ENCODE peak calls at places on chromosomes 1 and 21, in five cellular contexts. D, M, H, X and J are unnamed samples.

GRCh38 chr1:150406483-150406882 is 42.5 kb downstream of the RPRD2 start:
- DNase-seq in H (no peak), M (no peak), X (no peak), D (no peak), J (no peak)

GRCh38 chr1:94154989-94155388 is 34.0 kb upstream of the ABCA4 start:
- DNase-seq in X (no peak), D (no peak), H (no peak), M (no peak), J (no peak)

GRCh38 chr21:44092201-44092600 is 15.0 kb upstream of the PWP2 start:
- DNase-seq in D (no peak), H (no peak), M (no peak), X (no peak), J (no peak)

GRCh38 chr1:42935313-42935624 is 23.4 kb downstream of the SLC2A1 start:
- DNase-seq in D (no peak), H (no peak), M (no peak), X (no peak), J (no peak)

GRCh38 chr1:113205980-113206766 is 133.2 kb downstream of the LRIG2 start:
- DNase-seq in M (no peak), H (no peak), D (no peak), X (no peak), J (no peak)

GRCh38 chr21:43207868-43208267 is 39.1 kb downstream of the CRYAA start:
- DNase-seq in H (no peak), X (no peak), D (no peak), M (no peak), J (no peak)

GRCh38 chr21:32524010-32524719 is 61.2 kb downstream of the TCP10L start:
- DNase-seq in D (no peak), X (no peak), M (peak), H (no peak), J (no peak)

GRCh38 chr1:216804107-216804506 is 80.9 kb upstream of the ESRRG start:
- DNase-seq in D (no peak), H (no peak), M (no peak), X (no peak), J (no peak)

GRCh38 chr1:54413295-54413694 is 7.1 kb upstream of the SSBP3 start:
- DNase-seq in D (no peak), X (no peak), H (no peak), M (no peak), J (no peak)

GRCh38 chr1:41714613-41715389 is 203.9 kb downstream of the HIVEP3 start:
- DNase-seq in X (no peak), M (no peak), D (no peak), H (no peak), J (no peak)

GRCh38 chr1:221087919-221088318 is 208.7 kb downstream of the HLX start:
- DNase-seq in X (no peak), M (no peak), D (no peak), H (no peak), J (no peak)

GRCh38 chr21:42581676-42582371 is 68.2 kb downstream of the SLC37A1 start:
- DNase-seq in M (no peak), H (no peak), D (no peak), X (no peak), J (no peak)

GRCh38 chr1:27658951-27659496 is 13.0 kb downstream of the IFI6 start:
- DNase-seq in M (no peak), D (no peak), H (no peak), X (peak), J (no peak)

GRCh38 chr1:4585216-4585615 is 69.2 kb upstream of the AJAP1 start:
- DNase-seq in D (no peak), H (no peak), M (no peak), X (peak), J (peak)

GRCh38 chr1:1146026-1146425 is 27.7 kb upstream of the TTLL10 start:
- DNase-seq in X (no peak), H (no peak), D (no peak), M (no peak), J (no peak)

GRCh38 chr1:225882008-225882698 is at the start of gene TMEM63A:
- DNase-seq in D (peak), X (peak), M (peak), H (peak), J (peak)

GRCh38 chr1:184843732-184844495 is 89.3 kb upstream of the EDEM3 start:
- DNase-seq in M (no peak), X (peak), H (no peak), D (peak), J (no peak)

GRCh38 chr1:168159979-168160378 is 18.8 kb upstream of the TIPRL start:
- DNase-seq in X (no peak), D (no peak), M (no peak), H (no peak), J (no peak)

GRCh38 chr1:12177999-12178441 is 11.2 kb downstream of the TNFRSF1B start:
- DNase-seq in M (no peak), X (peak), H (no peak), D (peak), J (no peak)

GRCh38 chr1:165857046-165857801 is 29.8 kb downstream of the UCK2 start:
- DNase-seq in D (no peak), M (no peak), H (no peak), X (no peak), J (no peak)

GRCh38 chr1:63732666-63733065 is 41.2 kb upstream of the ROR1 start:
- DNase-seq in H (no peak), D (no peak), M (no peak), X (no peak), J (no peak)

GRCh38 chr1:25771246-25772114 is 28.5 kb upstream of the SELENON start:
- DNase-seq in M (no peak), H (no peak), D (peak), X (peak), J (peak)

GRCh38 chr1:101769520-101769919 is 227.2 kb downstream of the OLFM3 start:
- DNase-seq in D (no peak), M (no peak), H (no peak), X (no peak), J (no peak)

GRCh38 chr1:200973937-200974657 is 49.4 kb downstream of the KIF21B start:
- DNase-seq in M (no peak), X (no peak), D (no peak), H (no peak), J (no peak)

GRCh38 chr1:243316366-243316989 is 60.6 kb downstream of the SDCCAG8 start:
- DNase-seq in D (no peak), H (no peak), M (no peak), X (no peak), J (peak)

GRCh38 chr1:41313661-41314131 is 47.5 kb upstream of the FOXO6 start:
- DNase-seq in X (no peak), M (no peak), D (no peak), H (no peak), J (no peak)

GRCh38 chr21:21076051-21076450 is 77.8 kb downstream of the NCAM2 start:
- DNase-seq in D (no peak), M (no peak), H (no peak), X (no peak), J (no peak)

GRCh38 chr1:223515416-223515815 is 122.2 kb downstream of the CCDC185 start:
- DNase-seq in M (no peak), X (peak), H (no peak), D (peak), J (no peak)

GRCh38 chr1:151847867-151848596 is 5.5 kb downstream of the THEM5 start:
- DNase-seq in X (no peak), M (no peak), H (no peak), D (no peak), J (no peak)

GRCh38 chr1:209411491-209411929 is 172.0 kb upstream of the CAMK1G start:
- DNase-seq in X (no peak), D (no peak), H (no peak), M (no peak), J (no peak)

GRCh38 chr1:55789466-55789865 is 574.3 kb upstream of the USP24 start:
- DNase-seq in M (no peak), H (no peak), X (no peak), D (no peak), J (no peak)

GRCh38 chr1:14142397-14143095 is 442.6 kb downstream of the PRDM2 start:
- DNase-seq in D (no peak), H (no peak), M (no peak), X (no peak), J (no peak)

GRCh38 chr1:185050823-185051451 is 5.6 kb downstream of the RNF2 start:
- DNase-seq in X (no peak), H (no peak), D (no peak), M (no peak), J (no peak)

GRCh38 chr21:26769613-26770188 is 75.5 kb downstream of the ADAMTS1 start:
- DNase-seq in X (no peak), H (no peak), D (no peak), M (no peak), J (no peak)

GRCh38 chr1:205590777-205591513 is 40.9 kb downstream of the ELK4 start:
- DNase-seq in H (no peak), M (no peak), D (no peak), X (no peak), J (no peak)

GRCh38 chr1:168698453-168698852 is 30.6 kb downstream of the DPT start:
- DNase-seq in M (no peak), X (no peak), D (no peak), H (no peak), J (no peak)

GRCh38 chr1:193539731-193540459 is 353.5 kb upstream of the B3GALT2 start:
- DNase-seq in M (no peak), D (no peak), X (no peak), H (no peak), J (no peak)